ENCODE peak calls at places on chromosomes 1 and 21, in six cellular contexts. H, J, O, B, G and W are unnamed samples. For H3K27me3, the result is how much of the 10 kb centered on the place peaks cover.

GRCh38 chr21:35079181-35079580 is 30.1 kb upstream of the RUNX1 start:
- DNase-seq in H (no peak), O (no peak), G (no peak), J (no peak), B (no peak), W (no peak)

GRCh38 chr1:67134692-67135091 is at the start of gene C1orf141:
- DNase-seq in J (peak), B (no peak), O (no peak), H (no peak), G (no peak), W (no peak)

GRCh38 chr1:8165595-8166360 is 139.7 kb upstream of the ERRFI1 start:
- DNase-seq in J (no peak), H (no peak), G (no peak), B (no peak), O (no peak), W (no peak)

GRCh38 chr1:106879538-106879937 is 176.9 kb upstream of the PRMT6 start:
- DNase-seq in B (no peak), G (no peak), J (peak), H (no peak), O (no peak), W (no peak)

GRCh38 chr1:230169454-230170152 is 102.6 kb downstream of the GALNT2 start:
- DNase-seq in G (peak), B (no peak), O (no peak), J (no peak), H (no peak), W (no peak)

GRCh38 chr1:3687509-3687908 is 35.2 kb downstream of the TP73 start:
- DNase-seq in G (no peak), O (no peak), H (no peak), J (no peak), B (no peak), W (no peak)

GRCh38 chr1:90114521-90115141 is 119.7 kb downstream of the ZNF326 start:
- DNase-seq in G (no peak), H (no peak), B (peak), J (no peak), O (no peak), W (no peak)

GRCh38 chr21:30227633-30228404 is 11.9 kb upstream of the CLDN8 start:
- DNase-seq in H (no peak), J (no peak), G (peak), B (peak), O (no peak), W (no peak)

GRCh38 chr21:34907783-34908423 is 141.2 kb downstream of the RUNX1 start:
- DNase-seq in O (no peak), B (no peak), G (no peak), H (no peak), J (no peak), W (no peak)

GRCh38 chr21:26843912-26844257 is 1.3 kb downstream of the ADAMTS1 start:
- DNase-seq in H (no peak), J (no peak), G (no peak), O (no peak), B (no peak), W (no peak)
- H3K27me3 ChIP-seq in H (under half), J (under half), G (under half), O (under half), B (under half), W (under half)

DNA sequence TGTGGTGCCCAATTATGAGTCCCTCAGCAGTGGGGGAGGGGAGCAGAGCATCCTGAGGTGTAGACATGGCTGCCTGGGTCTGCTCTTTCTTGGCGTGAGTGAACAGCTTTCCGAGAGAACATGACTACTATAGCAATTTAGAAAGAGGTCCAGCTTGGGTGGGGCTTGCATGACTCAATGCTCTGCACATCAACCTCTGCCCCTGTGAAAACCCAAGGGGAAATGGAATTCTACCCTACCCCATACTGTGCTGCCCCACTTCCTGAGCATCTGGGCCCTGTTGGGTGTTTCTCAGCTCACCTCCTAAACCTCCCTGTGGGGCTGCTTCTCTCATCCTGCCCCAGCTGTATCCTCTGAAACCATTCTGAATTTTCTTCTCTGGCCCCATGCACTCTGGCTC is 8.2 kb upstream of the AZIN2 start:
- DNase-seq in B (no peak), O (no peak), J (no peak), G (no peak), H (no peak), W (no peak)
- H3K27ac ChIP-seq in B (no peak), O (no peak), J (no peak), G (no peak), H (no peak), W (no peak)

DNA sequence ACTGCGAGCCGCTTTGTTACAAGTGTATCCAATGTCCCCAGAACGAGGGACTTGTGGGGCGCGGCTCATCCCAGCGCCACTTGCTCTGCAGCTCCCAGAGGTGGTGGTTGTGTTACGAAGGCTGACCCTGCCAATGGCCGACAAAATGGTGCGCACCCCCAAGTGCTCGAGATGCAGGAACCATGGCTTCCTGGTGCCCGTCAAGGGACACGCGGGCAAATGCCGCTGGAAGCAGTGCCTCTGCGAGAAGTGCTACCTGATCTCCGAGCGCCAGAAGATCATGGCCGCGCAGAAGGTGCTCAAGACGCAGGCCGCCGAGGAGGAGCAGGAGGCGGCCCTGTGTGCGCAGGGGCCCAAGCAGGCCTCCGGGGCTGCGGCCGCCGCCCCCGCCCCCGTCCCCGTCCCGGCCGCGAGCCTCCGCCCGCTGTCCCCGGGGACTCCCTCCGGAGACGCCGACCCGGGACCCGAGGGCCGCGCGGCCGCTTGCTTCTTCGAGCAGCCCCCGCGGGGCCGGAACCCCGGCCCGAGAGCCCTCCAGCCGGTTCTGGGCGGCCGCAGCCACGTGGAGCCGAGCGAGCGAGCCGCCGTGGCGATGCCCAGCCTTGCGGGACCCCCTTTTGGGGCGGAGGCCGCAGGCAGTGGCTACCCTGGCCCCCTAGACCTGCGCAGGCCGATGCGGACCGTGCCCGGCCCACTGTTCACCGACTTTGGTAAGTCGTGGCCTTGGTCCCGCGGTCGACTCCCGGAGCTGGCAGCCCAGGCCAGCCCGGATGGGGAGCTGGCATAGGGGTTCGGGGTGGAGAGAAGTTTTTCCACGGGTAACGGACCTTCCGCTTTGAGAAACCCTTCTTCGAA is at the start of gene DMRTB1:
- DNase-seq in B (no peak), H (no peak), O (no peak), J (no peak), G (no peak), W (no peak)
- H3K27me3 ChIP-seq in B (under half), H (under half), O (under half), J (under half), G (under half), W (under half)

GRCh38 chr1:179119466-179119865 is 37.6 kb downstream of the TOR3A start:
- DNase-seq in B (no peak), O (no peak), G (no peak), H (no peak), J (no peak), W (no peak)
- H3K27ac ChIP-seq in B (no peak), O (no peak), G (no peak), H (no peak), J (no peak), W (no peak)

DNA sequence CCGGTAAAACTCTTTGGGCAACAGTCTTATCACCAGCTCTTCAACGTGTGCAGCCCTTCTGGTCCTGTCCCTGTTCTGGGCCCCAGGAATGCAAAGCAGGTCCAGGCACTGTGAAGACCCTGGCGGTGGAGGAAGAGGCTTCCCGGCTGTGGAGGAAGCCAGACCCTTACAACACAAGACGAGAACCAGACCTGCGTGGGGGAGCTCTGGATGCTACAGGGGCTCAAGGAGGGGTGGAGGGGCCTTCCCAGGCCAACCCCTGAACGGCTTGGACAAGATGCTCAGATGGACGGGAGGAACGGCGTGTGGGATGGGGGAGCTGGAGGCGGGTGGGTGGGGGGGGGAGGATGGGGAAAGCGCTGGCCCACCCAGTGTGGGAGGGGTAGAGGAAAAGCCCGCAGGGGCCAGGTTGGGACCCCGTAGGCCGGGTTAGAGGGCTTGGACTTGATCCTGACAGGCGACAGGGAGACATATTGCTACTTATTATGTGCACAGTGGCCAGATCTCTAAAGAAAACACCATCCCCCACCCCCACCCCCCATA is 5.1 kb upstream of the OLIG2 start:
- DNase-seq in G (no peak), O (no peak), J (no peak), H (no peak), B (no peak), W (no peak)
- H3K27me3 ChIP-seq in G (under half), O (under half), J (half or more), H (half or more), B (half or more), W (under half)

GRCh38 chr1:203161175-203161574 is 14.5 kb downstream of the MYBPH start:
- DNase-seq in G (no peak), B (no peak), H (no peak), O (no peak), J (no peak), W (no peak)

GRCh38 chr1:203158967-203159665 is 16.5 kb downstream of the MYBPH start:
- DNase-seq in B (no peak), G (no peak), J (no peak), H (no peak), O (no peak), W (no peak)

GRCh38 chr1:203158423-203158822 is 17.2 kb downstream of the MYBPH start:
- DNase-seq in G (no peak), H (no peak), B (no peak), J (no peak), O (no peak), W (no peak)

GRCh38 chr1:203161703-203162102 is 13.9 kb downstream of the MYBPH start:
- DNase-seq in H (no peak), J (no peak), G (no peak), O (no peak), B (no peak), W (no peak)

GRCh38 chr1:203159844-203160243 is 15.8 kb downstream of the MYBPH start:
- DNase-seq in J (no peak), H (no peak), O (no peak), B (no peak), G (no peak), W (no peak)
- H3K27ac ChIP-seq in J (no peak), H (no peak), O (no peak), B (no peak), G (no peak), W (no peak)

DNA sequence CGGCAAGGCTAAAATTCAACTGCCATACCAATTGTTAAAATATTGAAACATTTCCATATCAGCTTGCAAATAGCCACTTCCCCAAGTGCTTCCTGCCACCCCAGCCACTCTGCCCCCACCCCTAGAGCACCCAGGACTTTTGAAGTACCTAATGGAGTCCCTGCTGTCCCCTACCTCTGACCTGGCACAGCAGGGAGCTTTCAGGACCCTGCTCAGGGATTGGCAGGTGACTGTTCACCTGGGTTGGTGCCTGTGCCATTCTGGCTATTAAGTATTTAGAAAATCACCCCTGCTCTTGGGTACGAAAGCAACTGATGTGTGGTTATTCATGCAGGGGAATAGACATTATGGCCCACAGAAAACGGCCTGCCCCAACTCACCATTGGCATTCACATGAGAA is 9.1 kb upstream of the HPCAL4 start:
- DNase-seq in J (no peak), G (no peak), H (no peak), O (no peak), B (no peak), W (no peak)
- H3K27me3 ChIP-seq in J (under half), G (under half), H (under half), O (under half), B (under half), W (under half)